ENCODE peak calls at places on chromosomes 6 and 20, in nine cellular contexts. Q is GM12892; B is activated T-helper 1 cell treated with anti-CD3 and anti-CD28 coated beads, Interleukin-12 subunit alpha, Interleukin-12 subunit beta, Interleukin-2, Interleukin-4 antibody, amounts not matched to agents 30 ng/mL and 10 ng/mL and 1 ng/mL, durations not matched to agents 14 hours and 24 hours and 36 hours; U is amygdala; O is NCI-H226; C is Right ventricle myocardium superior; A is stimulated activated CD8-positive, alpha-beta memory T cell treated with anti-CD3 and anti-CD28 coated beads, Interleukin-15, amount 100 ng/mL, for 1 hour; G is C1 segment of cervical spinal cord; T is amniotic stem cell. D is an unnamed sample.

GRCh38 chr6:140230282-140230681 is 855.8 kb upstream of the CITED2 start:
- DNase-seq in Q (no peak), B (no peak), U (no peak), O (no peak), C (no peak), A (no peak), G (no peak), T (no peak), D (no peak)

GRCh38 chr6:135520781-135521180 is 23.2 kb upstream of the AHI1 start:
- DNase-seq in Q (no peak), B (no peak), U (no peak), O (no peak), C (no peak), A (no peak), G (no peak), T (no peak), D (no peak)

GRCh38 chr20:61909821-61910220 is 155.9 kb downstream of the TAF4 start:
- DNase-seq in Q (no peak), B (no peak), U (no peak), O (no peak), C (peak), A (no peak), G (no peak), T (no peak), D (no peak)

GRCh38 chr6:41577865-41578713 is 31.9 kb downstream of the FOXP4 start:
- DNase-seq in Q (no peak), B (no peak), U (no peak), O (no peak), C (peak), A (no peak), G (no peak), T (no peak), D (no peak)

GRCh38 chr6:79864421-79864820 is 82.9 kb downstream of the ELOVL4 start:
- DNase-seq in Q (no peak), B (no peak), U (no peak), O (no peak), C (no peak), A (no peak), G (no peak), T (no peak), D (no peak)

GRCh38 chr20:7984192-7984591 is 35.4 kb downstream of the TMX4 start:
- DNase-seq in Q (no peak), B (no peak), U (no peak), O (no peak), C (no peak), A (no peak), G (no peak), T (no peak), D (no peak)

GRCh38 chr6:7540595-7540994 is 876 bp upstream of the DSP start:
- DNase-seq in Q (no peak), B (no peak), U (no peak), O (no peak), C (peak), A (no peak), G (no peak), T (no peak), D (no peak)

GRCh38 chr6:73695619-73696421 is at the start of gene CD109:
- DNase-seq in Q (peak), B (peak), U (no peak), O (peak), C (peak), A (peak), G (peak), T (no peak), D (no peak)

GRCh38 chr6:35088281-35089215 is 52.6 kb downstream of the TCP11 start:
- DNase-seq in Q (no peak), B (no peak), U (no peak), O (no peak), C (no peak), A (no peak), G (no peak), T (no peak), D (no peak)

GRCh38 chr6:144027927-144028587 is 20.0 kb upstream of the PLAGL1 start:
- DNase-seq in Q (no peak), B (no peak), U (no peak), O (no peak), C (no peak), A (no peak), G (no peak), T (no peak), D (no peak)

GRCh38 chr20:59771506-59772372 is 161.7 kb downstream of the SYCP2 start:
- DNase-seq in Q (no peak), B (no peak), U (no peak), O (no peak), C (peak), A (no peak), G (no peak), T (no peak), D (no peak)

GRCh38 chr20:62219101-62219991 is 732 bp downstream of the HRH3 start:
- DNase-seq in Q (no peak), B (no peak), U (no peak), O (no peak), C (no peak), A (no peak), G (no peak), T (no peak), D (no peak)

GRCh38 chr6:4358414-4359107 is 223.2 kb upstream of the ECI2 start:
- DNase-seq in Q (no peak), B (no peak), U (peak), O (peak), C (peak), A (no peak), G (peak), T (peak), D (no peak)

GRCh38 chr6:113011803-113012202 is 664.7 kb downstream of the RFPL4B start:
- DNase-seq in Q (no peak), B (no peak), U (no peak), O (no peak), C (no peak), A (no peak), G (no peak), T (peak), D (no peak)

GRCh38 chr20:50727792-50728485 is 3.4 kb upstream of the PARD6B start:
- DNase-seq in Q (no peak), B (no peak), U (no peak), O (no peak), C (no peak), A (no peak), G (no peak), T (no peak), D (no peak)

GRCh38 chr6:138544521-138544920 is 45.2 kb upstream of the NHSL1 start:
- DNase-seq in Q (no peak), B (no peak), U (no peak), O (no peak), C (no peak), A (no peak), G (no peak), T (no peak), D (no peak)

GRCh38 chr6:133548409-133548808 is 307.3 kb downstream of the EYA4 start:
- DNase-seq in Q (no peak), B (no peak), U (no peak), O (peak), C (no peak), A (no peak), G (no peak), T (peak), D (no peak)

GRCh38 chr20:40532103-40532502 is 156.9 kb downstream of the MAFB start:
- DNase-seq in Q (no peak), B (no peak), U (no peak), O (no peak), C (no peak), A (no peak), G (no peak), T (no peak), D (no peak)

GRCh38 chr6:103798166-103798565 is 1061.6 kb downstream of the HACE1 start:
- DNase-seq in Q (no peak), B (no peak), U (no peak), O (no peak), C (no peak), A (no peak), G (no peak), T (no peak), D (no peak)

GRCh38 chr6:156111913-156112312 is 656.3 kb upstream of the NOX3 start:
- DNase-seq in Q (no peak), B (no peak), U (no peak), O (no peak), C (no peak), A (no peak), G (no peak), T (no peak), D (no peak)

GRCh38 chr20:45318948-45319347 is 10.8 kb upstream of the MATN4 start:
- DNase-seq in Q (no peak), B (no peak), U (no peak), O (no peak), C (no peak), A (no peak), G (no peak), T (no peak), D (no peak)

GRCh38 chr6:3711776-3712175 is 39.7 kb downstream of the PXDC1 start:
- DNase-seq in Q (no peak), B (no peak), U (no peak), O (no peak), C (no peak), A (no peak), G (no peak), T (no peak), D (no peak)

GRCh38 chr20:48772183-48772976 is 55.4 kb downstream of the PREX1 start:
- DNase-seq in Q (no peak), B (no peak), U (peak), O (no peak), C (peak), A (no peak), G (peak), T (no peak), D (no peak)

GRCh38 chr20:10469599-10469998 is 34.5 kb downstream of the SLX4IP start:
- DNase-seq in Q (no peak), B (peak), U (peak), O (no peak), C (peak), A (no peak), G (peak), T (peak), D (peak)

GRCh38 chr6:77880501-77880900 is 227.7 kb downstream of the MEI4 start:
- DNase-seq in Q (no peak), B (no peak), U (no peak), O (no peak), C (no peak), A (no peak), G (no peak), T (no peak), D (no peak)

GRCh38 chr6:27293436-27294152 is 18.5 kb downstream of the POM121L2 start:
- DNase-seq in Q (no peak), B (no peak), U (no peak), O (no peak), C (no peak), A (no peak), G (no peak), T (peak), D (no peak)

GRCh38 chr6:46985943-46986342 is 56.2 kb downstream of the ADGRF1 start:
- DNase-seq in Q (no peak), B (no peak), U (no peak), O (peak), C (no peak), A (no peak), G (no peak), T (no peak), D (no peak)

GRCh38 chr20:22462975-22463914 is 121.1 kb downstream of the FOXA2 start:
- DNase-seq in Q (no peak), B (no peak), U (no peak), O (peak), C (no peak), A (no peak), G (no peak), T (no peak), D (no peak)